ENCODE peak calls at places on chromosomes 7 and 10, in seven cellular contexts. B is tibial artery, O is heart right ventricle, E is tibial nerve, J is kidney, N is fibroblast of lung, V is PC-3. D is an unnamed sample.
A peak's percentile ranks its signal among the peaks of the same experiment; 100 is the strongest.

GRCh38 chr7:22352812-22353340 is 4.1 kb downstream of the RAPGEF5 start:
- DNase-seq in N (no peak), O (no peak), J (no peak), V (no peak), E (no peak), B (no peak), D (no peak)

GRCh38 chr7:4715385-4715770 is 33.3 kb downstream of the FOXK1 start:
- DNase-seq in B (peak; percentile 80), E (peak; percentile 58), N (peak; percentile 92), J (no peak), V (no peak), O (peak; percentile 69), D (no peak)

GRCh38 chr10:117464176-117464575 is 78.4 kb upstream of the EMX2 start:
- DNase-seq in E (no peak), J (no peak), B (no peak), O (no peak), N (peak; percentile 25), V (no peak), D (no peak)

GRCh38 chr10:76301950-76302349 is 870.5 kb downstream of the LRMDA start:
- DNase-seq in E (no peak), N (no peak), O (no peak), V (peak; percentile 85), J (no peak), B (no peak), D (no peak)

GRCh38 chr10:130545122-130545521 is 408.9 kb downstream of the GLRX3 start:
- DNase-seq in J (peak; percentile 43), B (no peak), N (no peak), V (no peak), O (no peak), E (no peak), D (no peak)

GRCh38 chr7:29884399-29885272 is 78.3 kb downstream of the WIPF3 start:
- DNase-seq in V (peak; percentile 70), N (no peak), E (no peak), B (no peak), O (no peak), J (no peak), D (no peak)

GRCh38 chr10:116269612-116270011 is 3.4 kb downstream of the GFRA1 start:
- DNase-seq in N (no peak), J (no peak), B (no peak), V (no peak), E (no peak), O (no peak), D (no peak)

GRCh38 chr10:71596127-71596526 is 123.5 kb downstream of the C10orf105 start:
- DNase-seq in E (no peak), O (no peak), V (no peak), B (no peak), N (no peak), J (peak; percentile 15), D (no peak)

GRCh38 chr7:136869006-136869961 is 832 bp downstream of the CHRM2 start:
- DNase-seq in N (peak; percentile 54), O (peak; percentile 21), E (no peak), V (no peak), B (no peak), J (peak; percentile 68), D (no peak)

GRCh38 chr10:84493951-84494848 is 165.8 kb downstream of the CCSER2 start:
- DNase-seq in N (peak; percentile 82), J (peak; percentile 37), B (no peak), O (no peak), E (no peak), V (peak; percentile 83), D (no peak)

GRCh38 chr7:35420657-35421056 is 166.8 kb upstream of the TBX20 start:
- DNase-seq in O (no peak), E (no peak), V (peak; percentile 8), N (no peak), B (no peak), J (no peak), D (no peak)

GRCh38 chr7:116490351-116490750 is 9.2 kb upstream of the CAV2 start:
- DNase-seq in O (no peak), B (no peak), E (no peak), V (no peak), J (no peak), N (no peak), D (no peak)
- H3K27ac ChIP-seq in O (no peak overlapping the region), B (peak overlapping the region; percentile 67), E (no peak overlapping the region), V (no peak overlapping the region), J (no peak overlapping the region), N (no peak overlapping the region), D (no peak overlapping the region)

GRCh38 chr10:98107644-98108430 is 26.6 kb upstream of the R3HCC1L start:
- DNase-seq in B (no peak), N (no peak), E (no peak), V (no peak), O (no peak), J (no peak), D (no peak)
- TF ChIP-seq CTCF in B (no peak), N (no peak), E (no peak), V (no peak), O (no peak), J (no peak), D (no peak)

GRCh38 chr10:784377-784758 is 94.9 kb upstream of the DIP2C start:
- DNase-seq in V (no peak), E (no peak), B (no peak), O (no peak), J (peak; percentile 71), N (no peak), D (peak; percentile 1)
- H3K27ac ChIP-seq in V (no peak overlapping the region), E (no peak overlapping the region), B (no peak overlapping the region), O (no peak overlapping the region), J (no peak overlapping the region), N (no peak overlapping the region), D (no peak overlapping the region)

GRCh38 chr10:12846718-12847117 is 154.8 kb downstream of the CCDC3 start:
- DNase-seq in N (peak; percentile 31), E (peak; percentile 21), O (no peak), B (peak; percentile 72), J (no peak), V (no peak), D (no peak)

GRCh38 chr10:12844796-12845524 is 156.6 kb downstream of the CCDC3 start:
- DNase-seq in E (peak; percentile 26), J (no peak), V (peak; percentile 71), B (peak; percentile 71), O (no peak), N (peak; percentile 92), D (no peak)

GRCh38 chr10:12848439-12849173 is 152.9 kb downstream of the CCDC3 start:
- DNase-seq in B (no peak), J (no peak), E (no peak), O (no peak), N (no peak), V (no peak), D (no peak)

GRCh38 chr10:12849351-12850181 is 151.9 kb downstream of the CCDC3 start:
- DNase-seq in E (no peak), O (no peak), N (no peak), J (no peak), V (no peak), B (no peak), D (no peak)

GRCh38 chr10:12847361-12847975 is 154.0 kb downstream of the CCDC3 start:
- DNase-seq in J (no peak), O (no peak), V (no peak), E (no peak), N (no peak), B (no peak), D (peak; percentile 25)
- TF ChIP-seq CTCF in J (no peak), O (no peak), V (peak; percentile 49), E (no peak), N (no peak), B (no peak), D (peak; percentile 61)

DNA sequence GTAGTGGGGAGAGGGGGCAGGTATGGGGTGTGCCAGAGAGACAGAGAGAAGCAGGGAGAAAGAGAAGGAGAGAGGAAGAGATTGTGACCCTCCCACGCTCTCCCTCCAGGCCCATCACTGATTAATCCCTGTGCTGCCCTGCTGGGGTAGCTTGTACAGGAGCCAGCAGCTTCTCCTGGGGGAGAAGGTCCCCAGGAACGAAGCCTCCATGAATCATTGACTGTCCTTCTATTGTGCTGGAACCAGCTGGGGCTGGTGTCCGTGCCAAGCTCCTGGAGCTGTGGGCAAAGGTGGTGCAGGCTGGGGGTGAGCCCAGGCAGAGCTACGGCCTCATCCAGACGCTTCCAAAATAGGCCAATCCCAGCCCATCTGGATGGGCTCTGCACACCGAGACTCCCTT is 20.9 kb downstream of the AQP1 start:
- DNase-seq in B (no peak), J (peak; percentile 48), N (peak; percentile 8), V (no peak), O (no peak), E (no peak), D (no peak)
- H3K27ac ChIP-seq in B (no peak overlapping the region), J (peak overlapping the region; percentile 33), N (no peak overlapping the region), V (no peak overlapping the region), O (no peak overlapping the region), E (no peak overlapping the region), D (no peak overlapping the region)

GRCh38 chr7:91055219-91055618 is 209.0 kb upstream of the FZD1 start:
- DNase-seq in O (no peak), N (no peak), J (no peak), B (no peak), E (no peak), V (no peak), D (no peak)
- TF ChIP-seq CTCF in O (no peak), N (no peak), J (no peak), B (peak; percentile 11), E (no peak), V (peak; percentile 43), D (peak; percentile 11)

DNA sequence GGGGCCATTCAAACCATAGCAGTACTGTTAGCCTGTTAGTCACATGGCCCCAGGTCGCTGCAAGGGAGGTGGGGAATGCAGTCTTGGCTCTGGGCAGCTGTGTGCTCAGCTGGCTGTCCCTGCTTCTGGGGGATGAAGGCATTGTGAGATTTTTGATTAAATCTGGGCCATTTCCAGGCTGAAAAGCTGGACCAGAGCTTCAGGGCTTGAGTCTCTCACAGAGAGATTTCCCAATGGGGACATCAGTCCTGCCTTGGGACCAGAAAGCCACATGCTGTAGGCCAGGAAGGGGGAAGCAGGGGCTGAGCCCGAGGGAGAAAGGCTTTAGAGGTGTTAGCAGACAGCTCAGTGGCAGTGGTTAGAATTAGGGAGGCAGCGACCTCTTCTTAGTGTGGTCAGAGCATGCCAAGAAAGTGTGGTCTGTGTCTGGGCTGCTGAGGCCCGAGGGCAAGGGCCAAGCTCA is 33.6 kb downstream of the PALD1 start:
- DNase-seq in V (no peak), J (no peak), B (no peak), N (peak; percentile 41), E (no peak), O (peak; percentile 39), D (no peak)
- H3K27ac ChIP-seq in V (no peak overlapping the region), J (no peak overlapping the region), B (no peak overlapping the region), N (no peak overlapping the region), E (no peak overlapping the region), O (no peak overlapping the region), D (no peak overlapping the region)

GRCh38 chr10:43901302-43901701 is 252.6 kb upstream of the ZNF32 start:
- DNase-seq in B (no peak), J (no peak), O (no peak), E (no peak), N (no peak), V (peak; percentile 13), D (no peak)
- TF ChIP-seq CTCF in B (no peak), J (no peak), O (no peak), E (no peak), N (peak; percentile 37), V (peak; percentile 16), D (no peak)